ENCODE peak calls at places on chromosomes 7 and 10, in six cellular contexts. B is AG09319, F is spleen, I is foreskin fibroblast, L is fibroblast of lung, J is chondrocyte. Y is an unnamed sample.

GRCh38 chr7:45569290-45569685 is 4.9 kb upstream of the ADCY1 start:
- DNase-seq in I (no peak), B (no peak), F (no peak), J (no peak), L (no peak), Y (no peak)

GRCh38 chr10:34334908-34335307 is 480.2 kb downstream of the PARD3 start:
- DNase-seq in J (no peak), I (no peak), B (no peak), F (no peak), L (no peak), Y (no peak)

GRCh38 chr7:103718482-103719415 is 270.7 kb downstream of the RELN start:
- DNase-seq in B (no peak), J (no peak), I (no peak), F (no peak), L (no peak), Y (no peak)

GRCh38 chr7:135274495-135275268 is 41.0 kb downstream of the STRA8 start:
- DNase-seq in F (no peak), B (peak; percentile 31), J (no peak), L (peak; percentile 83), I (peak; percentile 84), Y (no peak)

GRCh38 chr10:13310518-13311176 is 10.8 kb upstream of the PHYH start:
- DNase-seq in F (no peak), I (no peak), B (no peak), L (no peak), J (no peak), Y (no peak)

GRCh38 chr10:123007558-123008378 is 827 bp downstream of the IKZF5 start:
- DNase-seq in L (peak; percentile 59), J (no peak), I (peak; percentile 63), B (no peak), F (peak; percentile 72), Y (no peak)

GRCh38 chr7:142788303-142789286 is 17.8 kb downstream of the PRSS2 start:
- DNase-seq in J (no peak), F (no peak), L (no peak), I (no peak), B (no peak), Y (no peak)

GRCh38 chr7:74231232-74231590 is 21.4 kb downstream of the LAT2 start:
- DNase-seq in B (no peak), F (peak; percentile 84), L (no peak), I (no peak), J (no peak), Y (no peak)

GRCh38 chr10:101816913-101817541 is 1.2 kb downstream of the OGA start:
- DNase-seq in B (no peak), I (no peak), F (no peak), L (no peak), J (no peak), Y (no peak)

GRCh38 chr7:39132306-39132705 is 154.6 kb downstream of the POU6F2 start:
- DNase-seq in I (no peak), B (no peak), L (no peak), J (no peak), F (no peak), Y (no peak)

GRCh38 chr10:88039496-88040200 is 176.2 kb downstream of the PTEN start:
- DNase-seq in F (no peak), L (no peak), B (no peak), J (no peak), I (peak; percentile 65), Y (no peak)

GRCh38 chr10:27241640-27242472 is 1.3 kb upstream of the ACBD5 start:
- DNase-seq in F (peak; percentile 98), J (peak; percentile 97), I (peak; percentile 99), L (peak; percentile 95), B (peak; percentile 85), Y (peak; percentile 76)
- TF ChIP-seq CTCF in F (no peak), J (peak; percentile 73), I (peak; percentile 33), L (peak; percentile 28), B (peak; percentile 14), Y (peak; percentile 46)

GRCh38 chr7:114405427-114405826 is 9.2 kb upstream of the FOXP2 start:
- DNase-seq in L (peak; percentile 58), I (peak; percentile 13), F (no peak), B (no peak), J (no peak), Y (no peak)
- TF ChIP-seq CTCF in L (no peak), I (no peak), F (no peak), B (peak; percentile 34), J (peak; percentile 85), Y (peak; percentile 63)

GRCh38 chr7:17706255-17706654 is 234.0 kb downstream of the SNX13 start:
- DNase-seq in L (no peak), B (no peak), F (no peak), I (no peak), J (no peak), Y (no peak)

GRCh38 chr7:17710312-17710711 is 230.0 kb downstream of the SNX13 start:
- DNase-seq in F (no peak), J (no peak), B (no peak), L (no peak), I (no peak), Y (no peak)

GRCh38 chr7:17709127-17709526 is 231.2 kb downstream of the SNX13 start:
- DNase-seq in B (no peak), L (no peak), F (no peak), J (no peak), I (no peak), Y (no peak)

GRCh38 chr7:17709599-17709998 is 230.7 kb downstream of the SNX13 start:
- DNase-seq in I (no peak), J (no peak), L (no peak), B (no peak), F (no peak), Y (no peak)

DNA sequence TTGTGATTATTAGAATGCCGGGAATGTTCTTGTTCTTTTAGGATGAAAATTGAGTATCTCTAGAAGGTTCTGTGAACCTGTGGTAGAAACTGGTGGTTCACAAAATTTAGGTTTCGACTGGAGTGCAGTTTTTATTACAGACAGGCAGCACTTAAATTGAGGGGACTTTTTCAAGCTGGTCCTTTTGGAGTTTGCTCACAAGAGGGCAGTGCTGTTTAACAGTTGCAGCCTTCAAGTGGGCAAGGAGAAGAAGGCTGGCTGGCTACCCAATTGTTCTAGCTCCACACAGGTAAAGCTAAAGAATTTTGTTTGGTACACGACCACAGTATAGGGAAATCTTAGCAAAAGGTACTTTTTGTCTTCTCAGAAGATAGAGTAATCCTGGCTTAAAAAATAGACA is 233.6 kb downstream of the SNX13 start:
- DNase-seq in L (peak; percentile 85), F (no peak), I (peak; percentile 82), J (no peak), B (peak; percentile 40), Y (no peak)
- TF ChIP-seq CTCF in L (peak; percentile 69), F (no peak), I (peak; percentile 58), J (peak; percentile 91), B (peak; percentile 76), Y (peak; percentile 85)

GRCh38 chr10:99172130-99172738 is 63.4 kb downstream of the HPSE2 start:
- DNase-seq in I (peak; percentile 82), B (no peak), L (peak; percentile 78), J (no peak), F (no peak), Y (peak; percentile 13)
- TF ChIP-seq CTCF in I (peak; percentile 81), B (peak; percentile 24), L (peak; percentile 56), J (peak; percentile 72), F (peak; percentile 14), Y (peak; percentile 80)

DNA sequence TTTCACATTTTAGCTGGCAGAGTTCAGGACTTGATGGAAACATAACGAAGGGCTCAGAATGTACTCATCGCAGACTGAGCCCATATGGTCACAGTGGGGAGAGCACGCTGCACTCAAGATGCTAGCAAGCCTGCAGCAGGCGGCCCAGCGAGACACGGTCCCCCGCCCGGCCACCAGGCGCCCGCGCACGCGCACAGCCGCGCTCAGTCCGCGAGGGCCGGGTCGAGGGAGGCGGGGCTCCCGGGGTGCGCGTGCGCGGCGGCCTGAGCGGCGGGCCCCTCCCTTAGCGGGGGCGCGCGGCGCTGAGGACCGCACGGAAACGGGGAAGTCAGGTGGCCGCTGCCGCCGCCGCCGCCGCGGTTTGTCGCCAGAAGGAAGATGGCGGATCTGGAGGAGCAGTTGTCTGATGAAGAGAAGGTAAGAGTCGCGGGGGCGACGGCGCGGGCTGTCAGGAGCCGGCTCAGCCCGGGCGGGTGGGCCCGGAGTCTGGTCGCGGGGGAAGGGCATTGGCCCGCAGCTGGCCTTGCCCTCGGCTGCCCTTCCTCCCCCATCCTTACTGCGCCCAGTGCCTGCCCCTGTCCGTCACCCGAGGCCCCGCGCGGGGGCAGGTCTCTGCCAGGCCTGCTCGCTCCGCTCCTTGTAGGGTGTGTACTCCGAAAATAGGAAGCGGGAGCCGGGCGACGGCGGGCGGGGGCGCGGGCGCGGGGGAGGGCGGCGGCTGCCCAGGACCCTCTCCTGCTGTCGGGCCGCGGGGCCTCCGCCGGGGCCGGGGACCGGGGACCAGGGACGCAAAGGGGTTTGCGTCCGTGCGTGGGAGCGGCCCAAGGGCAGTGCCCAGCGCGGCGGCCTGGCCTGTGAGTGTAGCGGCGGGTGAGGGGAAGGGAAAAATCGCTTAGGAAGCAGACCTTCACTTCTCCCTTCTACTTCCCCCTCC is at the start of gene CAPZA2:
- DNase-seq in I (peak; percentile 97), L (peak; percentile 89), J (peak; percentile 97), B (peak; percentile 70), F (peak; percentile 99), Y (no peak)
- TF ChIP-seq CTCF in I (no peak), L (peak; percentile 16), J (peak; percentile 58), B (no peak), F (peak; percentile 56), Y (no peak)

GRCh38 chr7:71851776-71852548 is 560.2 kb downstream of the CALN1 start:
- DNase-seq in L (no peak), J (no peak), F (no peak), B (no peak), I (no peak), Y (no peak)

GRCh38 chr7:71842376-71842775 is 569.8 kb downstream of the CALN1 start:
- DNase-seq in L (no peak), B (no peak), I (no peak), J (no peak), F (no peak), Y (no peak)

GRCh38 chr7:71843677-71844076 is 568.5 kb downstream of the CALN1 start:
- DNase-seq in I (no peak), B (no peak), L (no peak), J (no peak), F (no peak), Y (no peak)

DNA sequence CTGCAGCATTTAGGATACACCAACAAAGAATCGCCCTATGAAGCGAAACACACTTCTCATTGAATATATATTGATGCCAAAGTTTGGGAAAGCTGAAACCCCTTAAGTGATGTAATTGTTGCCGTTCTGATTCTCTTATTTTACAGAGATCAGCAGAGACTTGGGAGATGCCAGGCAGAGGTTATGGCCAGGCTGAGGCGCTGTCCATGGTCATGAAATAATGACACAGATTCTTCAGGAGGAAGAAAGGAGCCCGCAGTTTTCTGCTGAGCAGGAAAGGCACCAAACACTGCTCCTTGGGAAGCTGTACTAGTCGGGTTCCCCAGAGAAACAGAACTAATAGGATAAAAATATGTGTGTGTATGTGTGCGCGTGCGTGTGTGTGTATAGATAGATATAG is 566.0 kb downstream of the CALN1 start:
- DNase-seq in B (no peak), F (no peak), L (no peak), I (no peak), J (no peak), Y (no peak)
- TF ChIP-seq CTCF in B (no peak), F (no peak), L (no peak), I (no peak), J (no peak), Y (no peak)